ENCODE peak calls at places on chromosomes 2 and 18, in seven cellular contexts. P is H1, Z is K562, C is HepG2, Y is HCT116, K is SK-N-SH, S is GM12878. F is an unnamed sample.

GRCh38 chr2:144211826-144212225 is 308.1 kb downstream of the ZEB2 start:
- DNase-seq in C (no peak), Y (no peak), S (no peak), K (no peak), P (no peak), Z (no peak), F (no peak)

GRCh38 chr2:11144077-11144723 is 11.1 kb upstream of the SLC66A3 start:
- DNase-seq in S (no peak), P (no peak), C (no peak), Y (no peak), Z (no peak), K (no peak), F (no peak)

GRCh38 chr2:230893881-230894781 is 29.4 kb downstream of the ITM2C start:
- DNase-seq in K (no peak), Y (no peak), S (no peak), P (no peak), C (no peak), Z (no peak), F (no peak)

GRCh38 chr2:146850746-146851145 is 994.1 kb upstream of the ACVR2A start:
- DNase-seq in P (no peak), C (no peak), K (no peak), Y (no peak), S (no peak), Z (no peak), F (no peak)

GRCh38 chr2:15388406-15389325 is 172.5 kb downstream of the NBAS start:
- DNase-seq in S (no peak), Z (no peak), C (peak; percentile 5), P (no peak), Y (no peak), K (no peak), F (no peak)

GRCh38 chr2:80058562-80058961 is 246.0 kb downstream of the LRRTM1 start:
- DNase-seq in S (no peak), K (no peak), C (no peak), P (no peak), Z (no peak), Y (no peak), F (no peak)

GRCh38 chr18:68532328-68532885 is 182.5 kb downstream of the TMX3 start:
- DNase-seq in C (no peak), P (no peak), S (no peak), Z (no peak), Y (no peak), K (no peak), F (no peak)

GRCh38 chr2:43171789-43172188 is 54.6 kb downstream of the ZFP36L2 start:
- DNase-seq in Z (peak; percentile 46), P (no peak), Y (no peak), S (no peak), K (peak; percentile 86), C (peak; percentile 60), F (no peak)

GRCh38 chr2:15142069-15142689 is 419.0 kb downstream of the NBAS start:
- DNase-seq in K (no peak), Y (no peak), C (peak; percentile 18), S (peak; percentile 84), P (no peak), Z (no peak), F (no peak)

GRCh38 chr18:42268186-42268725 is 313.2 kb downstream of the PIK3C3 start:
- DNase-seq in C (no peak), Z (no peak), S (no peak), Y (no peak), P (no peak), K (no peak), F (no peak)

GRCh38 chr2:73920577-73921545 is 5.8 kb upstream of the DGUOK start:
- DNase-seq in P (peak; percentile 87), Y (peak; percentile 32), K (peak; percentile 62), C (peak; percentile 55), S (no peak), Z (peak; percentile 89), F (no peak)

GRCh38 chr2:3193423-3194330 is 183.9 kb downstream of the EIPR1 start:
- DNase-seq in Y (no peak), Z (no peak), K (peak; percentile 70), S (no peak), P (no peak), C (no peak), F (no peak)

GRCh38 chr2:69789129-69789528 is 40.3 kb upstream of the GMCL1 start:
- DNase-seq in Y (no peak), Z (no peak), P (no peak), S (no peak), K (no peak), C (peak; percentile 82), F (no peak)

GRCh38 chr2:226673314-226673723 is 126.3 kb downstream of the IRS1 start:
- DNase-seq in K (no peak), S (no peak), Z (no peak), Y (peak; percentile 98), C (no peak), P (no peak), F (no peak)

GRCh38 chr2:61550375-61551209 is 12.4 kb upstream of the XPO1 start:
- DNase-seq in C (no peak), S (no peak), P (no peak), K (no peak), Z (no peak), Y (no peak), F (no peak)

GRCh38 chr2:170771049-170771937 is 1.1 kb downstream of the ERICH2 start:
- DNase-seq in K (no peak), C (peak; percentile 30), Y (peak; percentile 7), Z (no peak), P (peak; percentile 77), S (no peak), F (no peak)

GRCh38 chr2:224870341-224870740 is 154.2 kb upstream of the CCDC195 start:
- DNase-seq in S (no peak), P (no peak), Y (no peak), C (no peak), K (no peak), Z (no peak), F (no peak)

GRCh38 chr2:51782874-51783765 is 751.2 kb upstream of the NRXN1 start:
- DNase-seq in K (no peak), P (no peak), Z (no peak), C (no peak), S (no peak), Y (peak; percentile 29), F (no peak)

DNA sequence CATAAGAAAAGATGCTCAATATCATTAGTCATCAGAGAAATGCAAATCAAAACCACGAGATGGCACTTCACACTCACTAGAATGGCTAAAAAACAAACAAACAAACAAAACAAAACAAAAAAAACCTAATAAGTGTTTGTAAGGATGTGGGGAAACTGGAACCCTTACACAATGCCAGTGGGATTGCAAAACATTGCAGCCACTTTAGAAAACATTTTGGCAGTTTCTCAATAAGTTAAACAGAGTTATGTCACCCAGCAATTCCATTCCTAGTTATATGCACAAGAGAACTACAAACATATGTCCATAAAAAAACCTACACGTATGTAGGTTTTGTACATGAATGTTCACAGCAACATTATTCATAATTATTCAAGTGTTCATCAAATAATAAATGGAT is 42.1 kb downstream of the BAZ2B start:
- DNase-seq in C (no peak), K (no peak), Y (no peak), S (no peak), Z (no peak), P (no peak), F (no peak)
- TF ChIP-seq SIN3A in C (no peak), K (no peak), Y (no peak), S (no peak), Z (no peak), P (no peak), F (no peak)

DNA sequence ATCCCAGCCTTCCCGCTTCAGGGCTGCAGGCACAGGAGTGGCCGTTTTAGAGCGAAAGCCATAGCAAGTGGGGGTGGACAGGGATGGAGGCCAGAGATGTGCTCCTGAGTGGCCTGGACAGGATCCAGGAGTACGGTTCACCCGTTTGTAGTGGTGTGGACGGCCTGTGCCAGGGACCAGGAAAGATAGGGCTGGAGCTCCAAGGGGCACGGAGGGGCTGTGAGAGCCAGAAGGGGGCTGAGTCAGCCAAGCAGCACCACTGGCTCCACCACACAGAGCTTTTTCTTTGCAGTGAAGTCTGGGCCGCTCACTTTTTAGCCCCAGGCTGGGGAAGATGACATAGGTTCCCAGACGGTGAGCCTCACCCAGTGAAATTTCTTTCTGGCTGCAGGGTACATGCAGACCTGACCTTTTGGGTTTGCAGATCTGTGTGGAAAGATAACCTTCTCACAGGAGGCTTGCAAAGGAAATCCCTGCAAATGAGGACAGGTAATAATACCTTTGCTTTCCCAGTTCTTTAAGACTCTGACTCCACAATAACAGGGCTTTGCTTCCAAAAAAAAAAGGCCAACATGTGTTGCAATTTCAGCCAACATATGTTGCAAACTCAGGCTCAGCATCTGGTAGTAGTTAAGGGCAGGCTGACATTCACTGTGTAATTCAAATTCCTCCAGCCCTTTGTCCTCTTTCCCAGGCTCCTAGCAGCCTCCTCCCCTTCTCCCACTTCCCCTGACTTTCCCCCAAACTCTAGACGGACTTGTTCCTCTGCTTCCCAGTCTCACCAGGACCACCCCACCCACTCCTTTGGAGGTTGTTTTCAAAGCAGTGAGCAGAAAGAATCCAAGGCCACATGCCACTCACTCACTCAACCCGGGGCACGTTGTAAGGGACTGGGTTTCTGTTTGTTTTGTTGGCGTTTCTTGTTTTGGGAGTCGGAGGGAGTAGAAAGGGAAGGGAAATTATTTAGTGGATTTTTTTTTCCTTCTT is 20.3 kb upstream of the LAPTM4A start:
- DNase-seq in K (peak; percentile 80), P (peak; percentile 54), C (peak; percentile 71), Z (no peak), S (no peak), Y (no peak), F (no peak)
- TF ChIP-seq SIN3A in K (peak; percentile 83), P (no peak), C (peak; percentile 35), Z (no peak), S (no peak), Y (no peak), F (no peak)

GRCh38 chr2:220226541-220226940 is 599.1 kb downstream of the SLC4A3 start:
- DNase-seq in P (no peak), Z (no peak), C (no peak), K (no peak), S (no peak), Y (no peak), F (no peak)

GRCh38 chr2:220224711-220225519 is 597.5 kb downstream of the SLC4A3 start:
- DNase-seq in C (no peak), K (no peak), P (no peak), Y (no peak), Z (no peak), S (no peak), F (no peak)

GRCh38 chr2:220227272-220227920 is 600.0 kb downstream of the SLC4A3 start:
- DNase-seq in C (no peak), Y (no peak), Z (no peak), S (no peak), K (no peak), P (no peak), F (no peak)

GRCh38 chr2:220226076-220226475 is 598.6 kb downstream of the SLC4A3 start:
- DNase-seq in S (no peak), P (no peak), Y (no peak), Z (no peak), K (no peak), C (no peak), F (no peak)

GRCh38 chr2:220228310-220229006 is 601.0 kb downstream of the SLC4A3 start:
- DNase-seq in Y (peak; percentile 97), C (peak; percentile 27), K (peak; percentile 1), Z (no peak), S (no peak), P (no peak), F (peak; percentile 59)
- TF ChIP-seq SIN3A in Y (no peak), C (no peak), K (no peak), Z (no peak), S (no peak), P (no peak), F (no peak)

DNA sequence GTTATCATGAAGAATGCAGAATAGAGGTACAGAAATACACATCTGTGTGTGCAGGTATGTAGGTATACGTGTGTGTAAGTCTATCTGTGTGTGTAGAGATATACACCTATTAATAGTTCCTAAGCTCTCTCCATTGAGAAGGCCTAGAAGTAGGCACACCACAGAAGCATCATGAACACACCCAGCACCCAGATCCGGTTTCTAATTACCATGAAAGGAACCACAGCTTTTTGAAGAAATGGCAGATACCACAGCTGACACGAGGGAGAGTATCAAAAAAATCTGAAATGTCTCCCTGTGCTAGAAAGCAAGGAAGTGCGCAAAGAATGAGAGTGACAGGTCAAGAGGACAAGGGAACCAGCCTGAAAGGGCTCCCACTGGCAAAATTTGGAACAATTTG is 27.7 kb upstream of the AP1S3 start:
- DNase-seq in C (no peak), Y (no peak), Z (no peak), K (no peak), S (no peak), P (no peak), F (no peak)
- TF ChIP-seq SIN3A in C (no peak), Y (no peak), Z (no peak), K (no peak), S (no peak), P (no peak), F (no peak)

F was measured in Panc1.